ENCODE peak calls at places on chromosomes 3 and 15, in four cellular contexts. One of them, this sample, is unnamed.

GRCh38 chr3:149471991-149472390 is 2.5 kb upstream of the TM4SF4 start:
- DNase-seq in uterus: no peak
- DNase-seq in stomach: no peak
- DNase-seq in HCT116: no peak
- DNase-seq in this sample: no peak

GRCh38 chr3:42572278-42572677 is 9.5 kb downstream of the SEC22C start:
- DNase-seq in stomach: no peak
- DNase-seq in HCT116: peak; percentile 41
- DNase-seq in uterus: no peak
- DNase-seq in this sample: peak; percentile 48

GRCh38 chr3:38597502-38598060 is 51.9 kb downstream of the SCN5A start:
- DNase-seq in stomach: no peak
- DNase-seq in HCT116: no peak
- DNase-seq in uterus: no peak
- DNase-seq in this sample: no peak

GRCh38 chr3:12479919-12480425 is 4.3 kb upstream of the TSEN2 start:
- DNase-seq in HCT116: peak; percentile 48
- DNase-seq in uterus: no peak
- DNase-seq in stomach: peak; percentile 78
- DNase-seq in this sample: peak; percentile 46

GRCh38 chr15:69298697-69299441 is at the start of gene PAQR5:
- DNase-seq in uterus: no peak
- DNase-seq in HCT116: no peak
- DNase-seq in stomach: peak; percentile 68
- DNase-seq in this sample: peak; percentile 57

GRCh38 chr3:156509209-156510174 is 45.4 kb downstream of the SSR3 start:
- DNase-seq in uterus: no peak
- DNase-seq in HCT116: peak; percentile 37
- DNase-seq in stomach: no peak
- DNase-seq in this sample: peak; percentile 20

GRCh38 chr3:127785711-127786265 is 36.5 kb downstream of the MGLL start:
- DNase-seq in uterus: no peak
- DNase-seq in stomach: no peak
- DNase-seq in HCT116: no peak
- DNase-seq in this sample: no peak

GRCh38 chr3:72086051-72086711 is 301.2 kb upstream of the PROK2 start:
- DNase-seq in uterus: no peak
- DNase-seq in HCT116: no peak
- DNase-seq in stomach: no peak
- DNase-seq in this sample: no peak

GRCh38 chr15:69150336-69150735 is 10.1 kb upstream of the GLCE start:
- DNase-seq in uterus: no peak
- DNase-seq in HCT116: no peak
- DNase-seq in stomach: no peak
- DNase-seq in this sample: no peak

GRCh38 chr3:161296814-161297213 is 74.5 kb downstream of the SPTSSB start:
- DNase-seq in HCT116: no peak
- DNase-seq in uterus: no peak
- DNase-seq in stomach: no peak
- DNase-seq in this sample: no peak

GRCh38 chr3:25823314-25823713 is 33.4 kb downstream of the OXSM start:
- DNase-seq in uterus: no peak
- DNase-seq in HCT116: no peak
- DNase-seq in stomach: no peak
- DNase-seq in this sample: no peak

GRCh38 chr3:146165370-146165769 is 4.4 kb upstream of the PLOD2 start:
- DNase-seq in HCT116: no peak
- DNase-seq in uterus: no peak
- DNase-seq in stomach: no peak
- DNase-seq in this sample: no peak

GRCh38 chr3:47841786-47842349 is 38.9 kb downstream of the DHX30 start:
- DNase-seq in uterus: no peak
- DNase-seq in HCT116: no peak
- DNase-seq in stomach: no peak
- DNase-seq in this sample: no peak

GRCh38 chr15:34056921-34057320 is 17.9 kb upstream of the AVEN start:
- DNase-seq in uterus: no peak
- DNase-seq in HCT116: no peak
- DNase-seq in stomach: no peak
- DNase-seq in this sample: no peak

GRCh38 chr3:156518726-156519125 is 36.2 kb downstream of the SSR3 start:
- DNase-seq in uterus: no peak
- DNase-seq in HCT116: no peak
- DNase-seq in stomach: no peak
- DNase-seq in this sample: no peak

GRCh38 chr15:78050851-78051250 is 26.7 kb downstream of the TBC1D2B start:
- DNase-seq in stomach: no peak
- DNase-seq in HCT116: no peak
- DNase-seq in uterus: no peak
- DNase-seq in this sample: no peak

GRCh38 chr3:47022540-47023161 is 43.2 kb downstream of the NBEAL2 start:
- DNase-seq in uterus: no peak
- DNase-seq in stomach: peak; percentile 77
- DNase-seq in HCT116: no peak
- DNase-seq in this sample: no peak

DNA sequence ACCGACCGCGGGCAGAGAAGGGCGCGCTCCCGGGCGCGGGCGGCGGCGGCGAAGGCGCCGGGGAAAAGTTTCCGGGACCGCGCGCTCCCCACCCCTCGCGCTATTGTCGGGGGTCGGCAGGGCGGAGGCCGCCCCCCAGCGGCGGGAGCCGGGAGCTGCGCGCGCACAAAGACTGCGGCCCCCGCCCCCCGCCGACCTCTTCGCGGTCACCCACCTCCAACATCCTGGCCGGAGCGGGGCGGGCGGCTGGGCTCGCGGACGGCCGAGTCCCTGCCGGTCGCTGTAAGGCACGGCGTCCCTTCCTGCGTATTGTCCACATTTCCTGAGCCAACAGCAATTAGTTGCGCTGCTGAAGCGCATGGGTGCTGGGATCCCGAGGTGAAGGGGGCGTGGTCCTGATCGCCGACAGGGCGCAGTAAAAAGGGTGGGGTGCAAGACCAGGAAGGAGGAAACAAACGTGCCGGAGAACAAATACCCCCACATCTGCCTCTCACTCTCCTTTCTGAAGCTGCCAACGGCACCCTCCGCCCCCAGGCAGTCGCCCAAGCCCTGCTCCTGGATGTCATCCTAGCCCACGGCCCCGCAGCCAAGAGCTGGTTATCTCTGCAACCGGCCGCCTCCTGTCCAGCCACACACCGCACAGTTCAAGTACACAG is at the start of gene TMEM44:
- DNase-seq in uterus: peak; percentile 52
- DNase-seq in stomach: peak; percentile 75
- DNase-seq in HCT116: peak; percentile 72
- DNase-seq in this sample: peak; percentile 91
- TF ChIP-seq POLR2A in uterus: no peak
- TF ChIP-seq POLR2A in stomach: no peak
- TF ChIP-seq POLR2A in HCT116: peak; percentile 26
- TF ChIP-seq POLR2A in this sample: peak; percentile 49

GRCh38 chr3:177357352-177358084 is 160.2 kb upstream of the TBL1XR1 start:
- DNase-seq in HCT116: peak; percentile 97
- DNase-seq in stomach: peak; percentile 62
- DNase-seq in uterus: peak; percentile 40
- DNase-seq in this sample: peak; percentile 65

GRCh38 chr3:177359601-177360357 is 162.5 kb upstream of the TBL1XR1 start:
- DNase-seq in stomach: peak; percentile 96
- DNase-seq in uterus: peak; percentile 96
- DNase-seq in HCT116: peak; percentile 98
- DNase-seq in this sample: peak; percentile 81

GRCh38 chr3:177358968-177359600 is 161.8 kb upstream of the TBL1XR1 start:
- DNase-seq in HCT116: peak; percentile 44
- DNase-seq in uterus: peak; percentile 32
- DNase-seq in stomach: peak; percentile 41
- DNase-seq in this sample: peak; percentile 12

GRCh38 chr3:177356113-177356512 is 158.8 kb upstream of the TBL1XR1 start:
- DNase-seq in stomach: no peak
- DNase-seq in HCT116: no peak
- DNase-seq in uterus: no peak
- DNase-seq in this sample: no peak

DNA sequence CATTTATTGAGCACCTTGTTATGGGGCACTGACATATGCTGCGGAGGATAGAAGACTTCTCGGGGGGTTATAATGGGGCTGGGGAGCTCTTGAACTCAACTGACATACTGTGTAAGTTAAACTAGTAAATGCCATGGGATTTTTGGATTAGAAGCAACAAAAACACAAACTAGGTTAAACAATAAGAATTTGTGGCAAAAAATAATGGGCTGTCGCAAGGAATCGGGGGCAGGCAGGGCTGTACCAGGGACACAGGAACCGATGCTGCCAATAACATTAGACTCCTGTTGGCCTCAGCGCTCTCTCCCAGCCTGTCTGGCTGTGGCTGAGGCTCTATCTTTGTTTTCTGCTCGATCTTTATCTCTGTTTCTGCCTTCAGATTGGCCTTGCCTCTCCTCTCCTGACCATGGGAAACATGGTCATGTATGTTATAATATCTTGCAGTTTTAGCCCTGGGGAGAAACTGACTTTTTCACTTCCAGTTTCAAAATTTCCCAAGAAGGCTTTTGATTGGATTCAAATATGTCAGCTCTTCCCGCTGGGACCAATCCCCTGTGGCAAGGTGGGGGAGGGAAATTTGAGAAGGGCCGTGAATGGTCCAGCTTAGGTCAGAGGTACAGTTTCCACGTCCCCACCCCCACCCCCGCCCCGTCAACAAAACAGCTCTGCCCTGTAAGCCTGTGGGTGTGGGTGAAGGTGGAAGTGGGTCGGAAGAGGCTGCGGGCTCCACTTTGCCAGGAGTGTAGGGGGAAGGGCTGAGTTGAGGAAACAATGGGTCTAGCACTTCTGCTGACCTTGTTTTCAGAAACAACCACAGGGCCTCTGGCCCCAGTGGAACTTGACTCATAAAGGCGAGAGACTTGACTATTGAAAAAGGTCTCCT is 161.0 kb upstream of the TBL1XR1 start:
- DNase-seq in stomach: peak; percentile 56
- DNase-seq in uterus: peak; percentile 46
- DNase-seq in HCT116: peak; percentile 89
- DNase-seq in this sample: peak; percentile 61
- TF ChIP-seq POLR2A in stomach: no peak
- TF ChIP-seq POLR2A in uterus: no peak
- TF ChIP-seq POLR2A in HCT116: no peak
- TF ChIP-seq POLR2A in this sample: peak; percentile 19

DNA sequence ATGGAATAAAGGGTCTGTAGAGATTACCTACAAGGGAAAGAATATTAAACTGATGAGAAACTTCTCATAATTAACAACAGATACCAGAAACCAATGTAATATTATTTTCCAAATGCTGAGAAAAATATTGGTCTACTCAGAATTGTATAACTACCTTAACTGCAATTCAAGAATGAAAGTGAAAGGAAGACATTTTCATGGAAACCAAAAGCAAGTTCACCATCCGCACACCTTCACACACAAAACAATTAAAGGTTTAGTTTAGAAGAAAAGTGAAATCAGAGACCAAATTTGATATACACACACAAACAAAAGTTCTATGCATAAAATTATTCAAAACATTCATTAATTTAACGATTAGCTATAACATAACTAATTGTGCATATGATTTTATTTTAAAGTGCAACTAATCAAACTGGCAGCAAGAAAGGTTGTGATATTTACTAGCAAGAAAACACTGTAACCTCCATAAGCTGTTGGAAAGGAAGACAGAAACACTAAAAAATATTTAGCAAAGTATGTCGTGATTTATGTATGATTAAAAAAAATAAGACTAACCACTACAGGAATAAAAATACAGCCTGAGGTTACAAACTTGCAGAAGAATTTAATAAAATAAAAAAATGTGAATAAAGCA is 395.5 kb downstream of the FGF12 start:
- DNase-seq in stomach: no peak
- DNase-seq in HCT116: no peak
- DNase-seq in uterus: no peak
- DNase-seq in this sample: no peak
- TF ChIP-seq POLR2A in stomach: no peak
- TF ChIP-seq POLR2A in HCT116: no peak
- TF ChIP-seq POLR2A in uterus: no peak
- TF ChIP-seq POLR2A in this sample: no peak

DNA sequence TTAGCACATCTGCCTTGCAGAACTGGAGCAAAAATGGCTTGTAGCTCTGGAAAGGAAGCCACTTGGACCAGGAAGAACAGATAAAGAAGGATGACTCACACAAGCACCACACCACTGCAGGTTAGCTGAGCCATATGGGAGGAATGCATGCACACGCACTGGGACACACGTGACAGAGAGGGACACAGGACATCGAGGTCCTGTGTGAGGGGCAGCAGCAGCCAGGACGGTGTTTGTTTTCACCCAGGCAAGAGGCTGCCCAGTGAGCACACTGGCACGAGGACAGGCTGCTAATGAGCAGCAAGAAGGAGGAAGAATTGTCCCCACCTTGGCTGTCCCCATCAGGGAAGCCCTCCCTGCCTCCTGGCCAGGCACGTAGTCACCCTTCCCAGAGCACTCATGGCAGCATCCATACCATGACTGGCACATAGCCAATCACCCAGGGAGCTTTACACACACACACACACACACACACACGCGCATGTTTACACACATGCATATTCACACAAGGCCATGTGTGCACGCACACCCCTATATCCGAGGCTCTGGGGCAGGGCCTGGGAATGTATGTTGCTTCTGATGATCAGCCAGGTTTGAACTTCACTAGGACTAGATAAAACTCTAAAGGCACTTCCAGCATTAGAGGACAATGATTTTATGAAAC is 24.0 kb upstream of the SPTBN5 start:
- DNase-seq in HCT116: peak; percentile 57
- DNase-seq in stomach: peak; percentile 56
- DNase-seq in uterus: no peak
- DNase-seq in this sample: peak; percentile 55
- TF ChIP-seq POLR2A in HCT116: no peak
- TF ChIP-seq POLR2A in stomach: no peak
- TF ChIP-seq POLR2A in uterus: no peak
- TF ChIP-seq POLR2A in this sample: no peak

GRCh38 chr3:52455283-52456168 is at the start of gene NISCH:
- DNase-seq in HCT116: peak; percentile 40
- DNase-seq in uterus: peak; percentile 90
- DNase-seq in stomach: peak; percentile 95
- DNase-seq in this sample: peak; percentile 78
- TF ChIP-seq POLR2A in HCT116: peak; percentile 66
- TF ChIP-seq POLR2A in uterus: peak; percentile 18
- TF ChIP-seq POLR2A in stomach: no peak
- TF ChIP-seq POLR2A in this sample: peak; percentile 89

DNA sequence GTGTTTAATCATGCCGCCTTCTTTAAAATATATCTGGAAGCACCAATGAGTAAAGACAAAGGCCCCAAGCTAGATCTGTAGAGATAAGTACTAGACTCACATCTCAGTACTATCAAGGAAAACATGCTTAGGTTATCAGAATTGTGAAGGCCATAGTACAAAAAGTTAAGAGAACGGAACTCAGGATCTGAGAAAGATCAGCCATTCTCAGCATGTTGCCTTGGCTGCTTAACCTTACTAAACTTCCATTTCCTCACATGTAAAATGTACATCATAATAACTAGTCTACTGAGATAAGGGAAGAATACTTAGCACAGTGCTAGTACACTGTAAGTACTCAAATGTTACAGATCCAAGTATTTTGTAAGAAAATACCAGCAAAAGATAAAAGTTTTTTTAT is 7.6 kb downstream of the DNAJC19 start:
- DNase-seq in uterus: no peak
- DNase-seq in HCT116: no peak
- DNase-seq in stomach: no peak
- DNase-seq in this sample: no peak
- TF ChIP-seq POLR2A in uterus: no peak
- TF ChIP-seq POLR2A in HCT116: no peak
- TF ChIP-seq POLR2A in stomach: no peak
- TF ChIP-seq POLR2A in this sample: no peak